ENCODE peak calls at places on chromosomes 16 and 17, in nine cellular contexts. One of them, this sample, is unnamed.

GRCh38 chr16:79037429-79038373 is 562.8 kb downstream of the MAF start:
- DNase-seq in NCI-H345: peak
- DNase-seq in cardiac muscle cell: no peak
- DNase-seq in activated CD8-positive, alpha-beta T cell treated with anti-CD3 and anti-CD28 coated beads for 36 hours: no peak
- DNase-seq in AG08395: no peak
- DNase-seq in CD4-positive, alpha-beta memory T cell: no peak
- DNase-seq in GM20000: no peak
- DNase-seq in BJ: no peak
- DNase-seq in PC-3: no peak
- DNase-seq in this sample: peak

GRCh38 chr16:5490499-5490898 is 392.9 kb upstream of the EEF2KMT start:
- DNase-seq in cardiac muscle cell: no peak
- DNase-seq in AG08395: no peak
- DNase-seq in activated CD8-positive, alpha-beta T cell treated with anti-CD3 and anti-CD28 coated beads for 36 hours: peak
- DNase-seq in CD4-positive, alpha-beta memory T cell: no peak
- DNase-seq in GM20000: peak
- DNase-seq in PC-3: peak
- DNase-seq in BJ: no peak
- DNase-seq in NCI-H345: no peak
- DNase-seq in this sample: peak

GRCh38 chr17:45312477-45313418 is 4.1 kb downstream of the MAP3K14 start:
- DNase-seq in CD4-positive, alpha-beta memory T cell: no peak
- DNase-seq in GM20000: no peak
- DNase-seq in PC-3: peak
- DNase-seq in activated CD8-positive, alpha-beta T cell treated with anti-CD3 and anti-CD28 coated beads for 36 hours: peak
- DNase-seq in NCI-H345: no peak
- DNase-seq in AG08395: no peak
- DNase-seq in cardiac muscle cell: no peak
- DNase-seq in BJ: no peak
- DNase-seq in this sample: no peak

GRCh38 chr17:332023-332422 is 20.6 kb downstream of the RPH3AL start:
- DNase-seq in PC-3: no peak
- DNase-seq in CD4-positive, alpha-beta memory T cell: no peak
- DNase-seq in NCI-H345: no peak
- DNase-seq in activated CD8-positive, alpha-beta T cell treated with anti-CD3 and anti-CD28 coated beads for 36 hours: no peak
- DNase-seq in AG08395: no peak
- DNase-seq in GM20000: no peak
- DNase-seq in BJ: no peak
- DNase-seq in cardiac muscle cell: no peak
- DNase-seq in this sample: no peak

GRCh38 chr16:31868701-31869167 is 4.9 kb upstream of the ZNF267 start:
- DNase-seq in CD4-positive, alpha-beta memory T cell: peak
- DNase-seq in GM20000: peak
- DNase-seq in cardiac muscle cell: peak
- DNase-seq in AG08395: peak
- DNase-seq in NCI-H345: peak
- DNase-seq in activated CD8-positive, alpha-beta T cell treated with anti-CD3 and anti-CD28 coated beads for 36 hours: peak
- DNase-seq in BJ: no peak
- DNase-seq in PC-3: peak
- DNase-seq in this sample: peak

GRCh38 chr16:28977703-28978641 is 3.4 kb downstream of the SPNS1 start:
- DNase-seq in activated CD8-positive, alpha-beta T cell treated with anti-CD3 and anti-CD28 coated beads for 36 hours: no peak
- DNase-seq in BJ: no peak
- DNase-seq in NCI-H345: peak
- DNase-seq in AG08395: no peak
- DNase-seq in cardiac muscle cell: no peak
- DNase-seq in GM20000: peak
- DNase-seq in PC-3: peak
- DNase-seq in CD4-positive, alpha-beta memory T cell: peak
- DNase-seq in this sample: peak

GRCh38 chr17:79781691-79782575 is 4.0 kb downstream of the CBX2 start:
- DNase-seq in activated CD8-positive, alpha-beta T cell treated with anti-CD3 and anti-CD28 coated beads for 36 hours: no peak
- DNase-seq in AG08395: no peak
- DNase-seq in BJ: no peak
- DNase-seq in PC-3: no peak
- DNase-seq in cardiac muscle cell: no peak
- DNase-seq in NCI-H345: no peak
- DNase-seq in CD4-positive, alpha-beta memory T cell: no peak
- DNase-seq in GM20000: no peak
- DNase-seq in this sample: no peak

GRCh38 chr17:6286239-6286638 is 148.7 kb downstream of the AIPL1 start:
- DNase-seq in cardiac muscle cell: no peak
- DNase-seq in NCI-H345: no peak
- DNase-seq in AG08395: no peak
- DNase-seq in BJ: no peak
- DNase-seq in CD4-positive, alpha-beta memory T cell: no peak
- DNase-seq in activated CD8-positive, alpha-beta T cell treated with anti-CD3 and anti-CD28 coated beads for 36 hours: peak
- DNase-seq in GM20000: no peak
- DNase-seq in PC-3: peak
- DNase-seq in this sample: no peak

GRCh38 chr17:50139185-50139783 is 9.3 kb upstream of the SAMD14 start:
- DNase-seq in AG08395: no peak
- DNase-seq in BJ: no peak
- DNase-seq in activated CD8-positive, alpha-beta T cell treated with anti-CD3 and anti-CD28 coated beads for 36 hours: no peak
- DNase-seq in NCI-H345: no peak
- DNase-seq in CD4-positive, alpha-beta memory T cell: no peak
- DNase-seq in GM20000: no peak
- DNase-seq in cardiac muscle cell: no peak
- DNase-seq in PC-3: no peak
- DNase-seq in this sample: no peak

GRCh38 chr16:56477096-56477878 is 25.9 kb downstream of the OGFOD1 start:
- DNase-seq in cardiac muscle cell: peak
- DNase-seq in activated CD8-positive, alpha-beta T cell treated with anti-CD3 and anti-CD28 coated beads for 36 hours: peak
- DNase-seq in NCI-H345: no peak
- DNase-seq in GM20000: no peak
- DNase-seq in BJ: peak
- DNase-seq in PC-3: peak
- DNase-seq in AG08395: peak
- DNase-seq in CD4-positive, alpha-beta memory T cell: no peak
- DNase-seq in this sample: no peak

GRCh38 chr17:81040791-81041337 is 5.9 kb downstream of the BAIAP2 start:
- DNase-seq in cardiac muscle cell: no peak
- DNase-seq in activated CD8-positive, alpha-beta T cell treated with anti-CD3 and anti-CD28 coated beads for 36 hours: peak
- DNase-seq in NCI-H345: no peak
- DNase-seq in BJ: no peak
- DNase-seq in AG08395: peak
- DNase-seq in GM20000: peak
- DNase-seq in PC-3: peak
- DNase-seq in CD4-positive, alpha-beta memory T cell: no peak
- DNase-seq in this sample: peak

GRCh38 chr17:78484300-78485159 is 92.7 kb downstream of the DNAH17 start:
- DNase-seq in AG08395: peak
- DNase-seq in cardiac muscle cell: peak
- DNase-seq in GM20000: peak
- DNase-seq in BJ: no peak
- DNase-seq in PC-3: no peak
- DNase-seq in activated CD8-positive, alpha-beta T cell treated with anti-CD3 and anti-CD28 coated beads for 36 hours: peak
- DNase-seq in CD4-positive, alpha-beta memory T cell: peak
- DNase-seq in NCI-H345: peak
- DNase-seq in this sample: no peak